ENCODE peak calls at places on chromosomes 13 and 19, in four cellular contexts. I is right lobe of liver, U is ascending aorta, Q is fibroblast of lung. Z is an unnamed sample.

GRCh38 chr13:67736646-67737420 is 506.7 kb upstream of the PCDH9 start:
- DNase-seq in I (no peak), U (no peak), Q (peak), Z (no peak)

GRCh38 chr13:52800856-52801255 is 47.6 kb downstream of the PCDH8 start:
- DNase-seq in I (no peak), U (no peak), Q (no peak), Z (no peak)

GRCh38 chr19:36773223-36773579 is 594 bp upstream of the ZNF850 start:
- DNase-seq in I (no peak), U (no peak), Q (no peak), Z (no peak)

GRCh38 chr19:4916292-4917082 is 7.2 kb downstream of the UHRF1 start:
- DNase-seq in I (no peak), U (no peak), Q (no peak), Z (no peak)

GRCh38 chr13:25977216-25977615 is 74.6 kb downstream of the SHISA2 start:
- DNase-seq in I (no peak), U (no peak), Q (peak), Z (no peak)

GRCh38 chr19:14561249-14561648 is 10.6 kb downstream of the NDUFB7 start:
- DNase-seq in I (no peak), U (no peak), Q (no peak), Z (no peak)

GRCh38 chr19:50808856-50809255 is 14.7 kb downstream of the KLK1 start:
- DNase-seq in I (no peak), U (no peak), Q (no peak), Z (no peak)

GRCh38 chr19:17282488-17283256 is 971 bp downstream of the ANKLE1 start:
- DNase-seq in I (peak), U (peak), Q (peak), Z (peak)

GRCh38 chr13:46288570-46289259 is 77.0 kb downstream of the LRRC63 start:
- DNase-seq in I (no peak), U (no peak), Q (peak), Z (no peak)

GRCh38 chr19:11247391-11247790 is 8.0 kb downstream of the ANGPTL8 start:
- DNase-seq in I (peak), U (no peak), Q (no peak), Z (no peak)

GRCh38 chr13:61410669-61411297 is 4.9 kb downstream of the PCDH20 start:
- DNase-seq in I (no peak), U (no peak), Q (peak), Z (no peak)

GRCh38 chr13:75788494-75788991 is 152.4 kb downstream of the LMO7 start:
- DNase-seq in I (no peak), U (no peak), Q (peak), Z (no peak)

GRCh38 chr19:33497151-33497777 is 24.3 kb downstream of the PEPD start:
- DNase-seq in I (no peak), U (no peak), Q (no peak), Z (peak)

GRCh38 chr19:5166262-5166661 is 174.3 kb downstream of the PTPRS start:
- DNase-seq in I (no peak), U (no peak), Q (peak), Z (no peak)

GRCh38 chr19:14674764-14675163 is at the start of gene ADGRE3:
- DNase-seq in I (no peak), U (no peak), Q (no peak), Z (no peak)

GRCh38 chr19:57056972-57057371 is 62.8 kb upstream of the USP29 start:
- DNase-seq in I (no peak), U (no peak), Q (no peak), Z (no peak)

GRCh38 chr13:28611021-28611420 is 47.9 kb upstream of the POMP start:
- DNase-seq in I (no peak), U (no peak), Q (peak), Z (no peak)

GRCh38 chr19:50046649-50047503 is 21.1 kb downstream of the ZNF473 start:
- DNase-seq in I (no peak), U (no peak), Q (no peak), Z (no peak)

GRCh38 chr13:41827507-41828213 is 133.2 kb downstream of the VWA8 start:
- DNase-seq in I (no peak), U (peak), Q (peak), Z (no peak)

GRCh38 chr19:8150178-8150865 is 930 bp upstream of the FBN3 start:
- DNase-seq in I (no peak), U (no peak), Q (no peak), Z (no peak)

GRCh38 chr13:31850041-31850440 is 110.7 kb downstream of the RXFP2 start:
- DNase-seq in I (no peak), U (no peak), Q (no peak), Z (no peak)

GRCh38 chr19:11306337-11306736 is 10.4 kb downstream of the TSPAN16 start:
- DNase-seq in I (no peak), U (no peak), Q (no peak), Z (no peak)

GRCh38 chr19:34324320-34324719 is 40.7 kb upstream of the GPI start:
- DNase-seq in I (no peak), U (no peak), Q (no peak), Z (no peak)

GRCh38 chr19:47226426-47227346 is 4.3 kb downstream of the BBC3 start:
- DNase-seq in I (peak), U (peak), Q (peak), Z (peak)

GRCh38 chr13:20721454-20722357 is 18.2 kb downstream of the IL17D start:
- DNase-seq in I (no peak), U (no peak), Q (peak), Z (peak)

GRCh38 chr19:30228726-30229523 is 143.3 kb upstream of the ZNF536 start:
- DNase-seq in I (no peak), U (no peak), Q (no peak), Z (no peak)

GRCh38 chr13:114130131-114130707 is 2.2 kb downstream of the RASA3 start:
- DNase-seq in I (peak), U (peak), Q (no peak), Z (no peak)

GRCh38 chr13:99985243-99985874 is 3.8 kb downstream of the ZIC2 start:
- DNase-seq in I (no peak), U (no peak), Q (no peak), Z (no peak)

GRCh38 chr13:99984134-99984462 is 2.5 kb downstream of the ZIC2 start:
- DNase-seq in I (no peak), U (no peak), Q (no peak), Z (no peak)

GRCh38 chr13:99983401-99984133 is 2.0 kb downstream of the ZIC2 start:
- DNase-seq in I (no peak), U (no peak), Q (no peak), Z (no peak)

GRCh38 chr13:99985886-99986527 is 4.4 kb downstream of the ZIC2 start:
- DNase-seq in I (no peak), U (no peak), Q (no peak), Z (no peak)

GRCh38 chr13:99984463-99985242 is 3.1 kb downstream of the ZIC2 start:
- DNase-seq in I (no peak), U (no peak), Q (no peak), Z (no peak)
- H3K4me3 ChIP-seq in I (no peak), U (no peak), Q (no peak), Z (no peak)

GRCh38 chr19:3785464-3785937 is 680 bp downstream of the MATK start:
- DNase-seq in I (no peak), U (no peak), Q (no peak), Z (no peak)
- H3K4me3 ChIP-seq in I (peak), U (no peak), Q (no peak), Z (peak)

GRCh38 chr19:780935-781334 is 16.3 kb upstream of the PTBP1 start:
- DNase-seq in I (no peak), U (no peak), Q (no peak), Z (no peak)

GRCh38 chr19:778910-779653 is 18.2 kb upstream of the PTBP1 start:
- DNase-seq in I (peak), U (peak), Q (peak), Z (peak)

GRCh38 chr19:784541-784940 is 12.7 kb upstream of the PTBP1 start:
- DNase-seq in I (no peak), U (no peak), Q (no peak), Z (peak)

GRCh38 chr19:781800-782194 is 15.5 kb upstream of the PTBP1 start:
- DNase-seq in I (no peak), U (no peak), Q (no peak), Z (no peak)

GRCh38 chr19:782195-783043 is 14.8 kb upstream of the PTBP1 start:
- DNase-seq in I (no peak), U (no peak), Q (peak), Z (peak)
- H3K4me3 ChIP-seq in I (no peak), U (peak), Q (no peak), Z (peak)

GRCh38 chr13:21736926-21737325 is 66.1 kb downstream of the FGF9 start:
- DNase-seq in I (no peak), U (no peak), Q (no peak), Z (no peak)

GRCh38 chr13:21734961-21735360 is 64.1 kb downstream of the FGF9 start:
- DNase-seq in I (no peak), U (no peak), Q (no peak), Z (no peak)

GRCh38 chr13:21733475-21734311 is 62.8 kb downstream of the FGF9 start:
- DNase-seq in I (no peak), U (no peak), Q (peak), Z (no peak)

GRCh38 chr13:21738636-21739035 is 67.8 kb downstream of the FGF9 start:
- DNase-seq in I (no peak), U (no peak), Q (no peak), Z (no peak)

GRCh38 chr13:21735621-21736401 is 64.9 kb downstream of the FGF9 start:
- DNase-seq in I (no peak), U (no peak), Q (no peak), Z (no peak)
- H3K4me3 ChIP-seq in I (no peak), U (peak), Q (no peak), Z (no peak)

GRCh38 chr19:1379126-1379905 is 4.4 kb upstream of the NDUFS7 start:
- DNase-seq in I (peak), U (no peak), Q (no peak), Z (no peak)

GRCh38 chr19:1379961-1380489 is 3.7 kb upstream of the NDUFS7 start:
- DNase-seq in I (no peak), U (no peak), Q (no peak), Z (peak)

GRCh38 chr19:1377965-1378785 is 5.5 kb upstream of the NDUFS7 start:
- DNase-seq in I (peak), U (no peak), Q (no peak), Z (peak)

GRCh38 chr19:1376415-1376805 is 7.3 kb upstream of the NDUFS7 start:
- DNase-seq in I (no peak), U (no peak), Q (no peak), Z (no peak)

DNA sequence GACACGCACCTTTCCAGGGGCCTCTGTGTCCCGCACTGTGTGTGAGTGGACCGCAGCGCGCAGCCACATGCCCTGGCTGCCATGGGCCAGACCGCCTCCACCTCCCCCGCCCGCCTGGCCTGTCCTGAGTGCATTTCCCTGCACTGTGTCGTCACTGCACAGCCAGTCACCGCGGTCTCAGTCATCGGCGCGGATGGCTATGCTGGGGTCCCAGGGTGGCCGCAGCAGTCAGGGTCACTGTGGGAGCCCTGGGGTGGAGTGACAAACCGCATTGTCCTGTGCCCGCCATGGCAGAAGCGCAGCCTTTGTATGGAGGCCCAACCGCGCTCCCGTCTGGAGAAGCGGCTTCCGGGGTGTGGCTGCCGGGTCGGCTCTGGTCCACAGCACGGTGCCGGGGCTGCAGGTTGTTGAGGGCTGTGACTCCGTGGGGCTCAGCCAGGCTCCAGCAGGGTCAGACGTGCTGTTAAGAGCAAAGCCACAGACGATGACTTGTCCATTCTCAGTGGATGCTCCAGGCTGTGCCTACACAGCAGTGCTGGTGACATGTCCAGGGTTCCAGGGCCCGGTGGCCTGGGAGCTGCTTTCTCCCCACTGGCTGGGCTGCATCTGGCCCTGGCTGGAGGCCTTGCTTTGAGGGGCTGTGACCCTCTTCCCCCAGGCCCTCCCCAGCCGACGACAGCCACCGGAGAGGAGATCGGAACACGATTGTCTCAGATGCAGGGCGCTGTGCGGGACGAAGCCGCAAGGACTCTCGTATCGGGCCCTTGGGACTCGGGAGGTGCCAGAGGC is 6.3 kb upstream of the NDUFS7 start:
- DNase-seq in I (peak), U (no peak), Q (no peak), Z (no peak)
- H3K4me3 ChIP-seq in I (no peak), U (no peak), Q (no peak), Z (no peak)

GRCh38 chr19:45151821-45152503 is 8.8 kb downstream of the NKPD1 start:
- DNase-seq in I (no peak), U (no peak), Q (no peak), Z (no peak)
- H3K4me3 ChIP-seq in I (no peak), U (peak), Q (no peak), Z (no peak)

DNA sequence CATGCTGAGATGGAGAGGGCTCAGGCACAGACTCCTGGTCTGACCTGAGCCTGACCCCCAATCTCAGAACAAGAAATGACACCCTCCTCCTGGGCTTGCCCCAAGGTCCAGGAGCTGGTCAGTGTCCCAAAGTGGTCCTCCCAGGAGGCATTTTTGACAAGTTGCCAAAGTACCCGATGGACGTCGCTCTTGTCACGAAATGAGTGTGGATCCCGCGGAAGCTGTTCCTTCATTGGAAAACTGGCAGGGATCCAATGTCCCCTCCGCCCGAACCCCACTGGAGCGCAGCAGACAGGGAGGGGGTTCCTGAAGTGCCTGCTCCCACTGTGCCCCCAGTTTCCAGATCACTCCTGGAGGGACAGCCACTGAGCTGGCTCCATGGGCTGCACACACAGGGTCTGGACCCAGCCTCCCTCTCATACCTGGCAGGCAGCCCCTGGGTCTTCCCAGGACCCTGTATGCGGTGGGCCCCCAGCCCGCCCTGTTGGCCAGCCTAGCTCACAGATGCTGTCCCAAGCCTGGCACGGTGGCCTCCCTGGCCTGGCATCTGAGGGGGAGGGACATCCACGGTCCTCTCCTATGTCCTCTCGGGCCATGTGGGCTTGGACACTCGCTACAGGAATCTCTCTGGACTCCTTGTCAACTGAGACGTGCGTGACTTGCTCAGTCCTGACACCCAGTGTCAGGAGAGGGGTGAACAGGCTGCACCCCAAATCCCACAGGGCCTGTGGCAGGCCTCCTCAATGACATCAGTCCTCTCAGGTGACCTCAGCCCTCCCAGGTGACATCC is 12.8 kb upstream of the ZNF14 start:
- DNase-seq in I (no peak), U (peak), Q (no peak), Z (no peak)
- H3K4me3 ChIP-seq in I (no peak), U (no peak), Q (no peak), Z (no peak)

GRCh38 chr13:36530861-36531590 is 98.7 kb downstream of the CCNA1 start:
- DNase-seq in I (no peak), U (no peak), Q (no peak), Z (no peak)
- H3K4me3 ChIP-seq in I (no peak), U (no peak), Q (no peak), Z (no peak)

GRCh38 chr19:55644842-55645511 is 1.5 kb downstream of the ZNF581 start:
- DNase-seq in I (no peak), U (no peak), Q (no peak), Z (no peak)
- H3K4me3 ChIP-seq in I (no peak), U (no peak), Q (peak), Z (peak)